ENCODE peak calls at places on chromosomes 7 and 10, in ten cellular contexts. N, D, M, W, B, X, G, E, O and S are unnamed samples.

GRCh38 chr7:86814980-86815379 is 171.3 kb downstream of the GRM3 start:
- DNase-seq in N (no peak), D (no peak), M (peak), W (no peak), B (no peak), X (no peak), G (peak), E (no peak), O (no peak), S (no peak)

GRCh38 chr10:70255329-70256299 is 22.4 kb upstream of the PPA1 start:
- DNase-seq in N (peak), D (no peak), M (no peak), W (no peak), B (no peak), X (no peak), G (no peak), E (no peak), O (no peak), S (no peak)

GRCh38 chr7:69772699-69773436 is 174.6 kb downstream of the AUTS2 start:
- DNase-seq in N (no peak), D (no peak), M (no peak), W (no peak), B (no peak), X (no peak), G (no peak), E (no peak), O (no peak), S (no peak)

GRCh38 chr7:96061844-96062243 is 260.1 kb downstream of the SLC25A13 start:
- DNase-seq in N (no peak), D (no peak), M (no peak), W (no peak), B (no peak), X (no peak), G (no peak), E (no peak), O (no peak), S (no peak)

GRCh38 chr10:90969947-90970673 is 49.2 kb upstream of the ANKRD1 start:
- DNase-seq in N (no peak), D (no peak), M (no peak), W (no peak), B (no peak), X (no peak), G (peak), E (no peak), O (no peak), S (no peak)

GRCh38 chr7:69670701-69671100 is 72.4 kb downstream of the AUTS2 start:
- DNase-seq in N (no peak), D (no peak), M (no peak), W (no peak), B (no peak), X (no peak), G (peak), E (no peak), O (no peak), S (no peak)

GRCh38 chr10:60105195-60105812 is 198.9 kb upstream of the CCDC6 start:
- DNase-seq in N (no peak), D (no peak), M (no peak), W (no peak), B (no peak), X (no peak), G (peak), E (no peak), O (no peak), S (no peak)

GRCh38 chr10:129893690-129894089 is 70.4 kb downstream of the EBF3 start:
- DNase-seq in N (no peak), D (no peak), M (no peak), W (no peak), B (no peak), X (no peak), G (no peak), E (no peak), O (no peak), S (no peak)

GRCh38 chr10:1205450-1206030 is 149.4 kb downstream of the WDR37 start:
- DNase-seq in N (no peak), D (no peak), M (no peak), W (no peak), B (no peak), X (no peak), G (no peak), E (no peak), O (no peak), S (no peak)

GRCh38 chr7:102845351-102845750 is 67.4 kb upstream of the LRRC17 start:
- DNase-seq in N (no peak), D (no peak), M (no peak), W (no peak), B (no peak), X (no peak), G (peak), E (no peak), O (no peak), S (no peak)

GRCh38 chr10:132671171-132672154 is 114.5 kb downstream of the NKX6-2 start:
- DNase-seq in N (no peak), D (no peak), M (no peak), W (no peak), B (no peak), X (peak), G (no peak), E (no peak), O (no peak), S (no peak)

GRCh38 chr7:92987095-92987494 is 130.7 kb downstream of the SAMD9 start:
- DNase-seq in N (no peak), D (peak), M (no peak), W (no peak), B (no peak), X (no peak), G (peak), E (no peak), O (no peak), S (no peak)

GRCh38 chr10:11698691-11699545 is 43.3 kb upstream of the ECHDC3 start:
- DNase-seq in N (no peak), D (no peak), M (no peak), W (no peak), B (no peak), X (no peak), G (no peak), E (no peak), O (no peak), S (peak)

GRCh38 chr10:73897693-73898092 is 13.2 kb upstream of the PLAU start:
- DNase-seq in N (no peak), D (no peak), M (no peak), W (no peak), B (no peak), X (no peak), G (no peak), E (no peak), O (no peak), S (no peak)

GRCh38 chr7:770786-771185 is 43.7 kb upstream of the PRKAR1B start:
- DNase-seq in N (no peak), D (no peak), M (no peak), W (no peak), B (no peak), X (no peak), G (no peak), E (no peak), O (no peak), S (no peak)